ENCODE peak calls at places on chromosomes 7 and 10, in seven cellular contexts. One of them, this sample, is unnamed.

GRCh38 chr7:26397786-26398435 is 106.2 kb downstream of the SNX10 start:
- DNase-seq in HCT116: no peak
- DNase-seq in IMR-90: no peak
- DNase-seq in H9: peak; percentile 73
- DNase-seq in GM23248: peak; percentile 54
- DNase-seq in neural progenitor cell: peak; percentile 78
- DNase-seq in HepG2: no peak
- DNase-seq in this sample: peak; percentile 36

GRCh38 chr7:132270517-132270916 is 305.8 kb downstream of the PLXNA4 start:
- DNase-seq in GM23248: peak; percentile 25
- DNase-seq in HepG2: no peak
- DNase-seq in IMR-90: peak; percentile 12
- DNase-seq in H9: no peak
- DNase-seq in HCT116: no peak
- DNase-seq in neural progenitor cell: peak; percentile 41
- DNase-seq in this sample: peak; percentile 37

GRCh38 chr7:17302575-17303142 is 4.2 kb downstream of the AHR start:
- DNase-seq in H9: no peak
- DNase-seq in IMR-90: peak; percentile 18
- DNase-seq in neural progenitor cell: no peak
- DNase-seq in GM23248: peak; percentile 84
- DNase-seq in HCT116: no peak
- DNase-seq in HepG2: no peak
- DNase-seq in this sample: peak; percentile 46

GRCh38 chr10:128863411-128863810 is 603.6 kb upstream of the MGMT start:
- DNase-seq in HepG2: no peak
- DNase-seq in IMR-90: no peak
- DNase-seq in HCT116: no peak
- DNase-seq in neural progenitor cell: no peak
- DNase-seq in H9: no peak
- DNase-seq in GM23248: no peak
- DNase-seq in this sample: no peak

GRCh38 chr7:55185941-55186609 is 167.3 kb downstream of the EGFR start:
- DNase-seq in GM23248: peak; percentile 97
- DNase-seq in HepG2: peak; percentile 78
- DNase-seq in neural progenitor cell: no peak
- DNase-seq in IMR-90: peak; percentile 96
- DNase-seq in H9: no peak
- DNase-seq in HCT116: peak; percentile 53
- DNase-seq in this sample: peak; percentile 84

GRCh38 chr7:82019538-82019937 is 249.7 kb upstream of the HGF start:
- DNase-seq in HepG2: no peak
- DNase-seq in GM23248: no peak
- DNase-seq in neural progenitor cell: no peak
- DNase-seq in HCT116: no peak
- DNase-seq in IMR-90: no peak
- DNase-seq in H9: no peak
- DNase-seq in this sample: no peak

GRCh38 chr10:45646384-45647050 is 26.1 kb downstream of the ZFAND4 start:
- DNase-seq in GM23248: no peak
- DNase-seq in HCT116: no peak
- DNase-seq in HepG2: no peak
- DNase-seq in IMR-90: no peak
- DNase-seq in neural progenitor cell: no peak
- DNase-seq in H9: no peak
- DNase-seq in this sample: no peak

GRCh38 chr7:30846378-30846777 is 65.3 kb upstream of the AQP1 start:
- DNase-seq in IMR-90: no peak
- DNase-seq in H9: no peak
- DNase-seq in HepG2: no peak
- DNase-seq in GM23248: no peak
- DNase-seq in neural progenitor cell: no peak
- DNase-seq in HCT116: no peak
- DNase-seq in this sample: no peak

GRCh38 chr7:32164341-32164996 is 94.3 kb upstream of the PDE1C start:
- DNase-seq in neural progenitor cell: peak; percentile 71
- DNase-seq in GM23248: peak; percentile 84
- DNase-seq in HepG2: peak; percentile 43
- DNase-seq in H9: peak; percentile 64
- DNase-seq in HCT116: peak; percentile 43
- DNase-seq in IMR-90: peak; percentile 76
- DNase-seq in this sample: peak; percentile 74

GRCh38 chr10:35778344-35778743 is 136.2 kb upstream of the FZD8 start:
- DNase-seq in HCT116: no peak
- DNase-seq in IMR-90: no peak
- DNase-seq in GM23248: no peak
- DNase-seq in H9: no peak
- DNase-seq in neural progenitor cell: no peak
- DNase-seq in HepG2: no peak
- DNase-seq in this sample: no peak

GRCh38 chr7:108014747-108015682 is 12.1 kb upstream of the LAMB1 start:
- DNase-seq in HepG2: peak; percentile 95
- DNase-seq in neural progenitor cell: no peak
- DNase-seq in GM23248: peak; percentile 56
- DNase-seq in HCT116: peak; percentile 32
- DNase-seq in IMR-90: peak; percentile 90
- DNase-seq in H9: no peak
- DNase-seq in this sample: peak; percentile 84

GRCh38 chr10:125080984-125081383 is 79.4 kb downstream of the CTBP2 start:
- DNase-seq in GM23248: no peak
- DNase-seq in HepG2: no peak
- DNase-seq in H9: no peak
- DNase-seq in neural progenitor cell: no peak
- DNase-seq in HCT116: no peak
- DNase-seq in IMR-90: no peak
- DNase-seq in this sample: peak; percentile 36

GRCh38 chr10:45075821-45076220 is 75.1 kb downstream of the ZNF22 start:
- DNase-seq in HepG2: no peak
- DNase-seq in HCT116: no peak
- DNase-seq in GM23248: no peak
- DNase-seq in neural progenitor cell: no peak
- DNase-seq in H9: no peak
- DNase-seq in IMR-90: no peak
- DNase-seq in this sample: no peak

GRCh38 chr7:14047709-14048399 is 58.4 kb upstream of the ETV1 start:
- DNase-seq in IMR-90: no peak
- DNase-seq in H9: no peak
- DNase-seq in HCT116: no peak
- DNase-seq in GM23248: no peak
- DNase-seq in HepG2: no peak
- DNase-seq in neural progenitor cell: no peak
- DNase-seq in this sample: no peak

GRCh38 chr7:55325371-55325792 is 39.8 kb upstream of the LANCL2 start:
- DNase-seq in HCT116: no peak
- DNase-seq in GM23248: peak; percentile 96
- DNase-seq in IMR-90: peak; percentile 95
- DNase-seq in H9: no peak
- DNase-seq in neural progenitor cell: no peak
- DNase-seq in HepG2: no peak
- DNase-seq in this sample: peak; percentile 4

GRCh38 chr7:139680676-139681462 is 96.9 kb downstream of the HIPK2 start:
- DNase-seq in H9: no peak
- DNase-seq in HCT116: peak; percentile 92
- DNase-seq in IMR-90: peak; percentile 99
- DNase-seq in GM23248: peak; percentile 100
- DNase-seq in neural progenitor cell: no peak
- DNase-seq in HepG2: no peak
- DNase-seq in this sample: peak; percentile 100

GRCh38 chr7:96414931-96415292 is 93.0 kb upstream of the SLC25A13 start:
- DNase-seq in H9: peak; percentile 49
- DNase-seq in neural progenitor cell: peak; percentile 76
- DNase-seq in GM23248: peak; percentile 58
- DNase-seq in HepG2: peak; percentile 71
- DNase-seq in IMR-90: peak; percentile 30
- DNase-seq in HCT116: peak; percentile 13
- DNase-seq in this sample: peak; percentile 28

GRCh38 chr7:13291010-13291409 is 603.6 kb downstream of the ARL4A start:
- DNase-seq in HepG2: no peak
- DNase-seq in H9: no peak
- DNase-seq in HCT116: no peak
- DNase-seq in neural progenitor cell: no peak
- DNase-seq in GM23248: peak; percentile 56
- DNase-seq in IMR-90: no peak
- DNase-seq in this sample: no peak

GRCh38 chr10:64086083-64086772 is 565.0 kb downstream of the REEP3 start:
- DNase-seq in IMR-90: no peak
- DNase-seq in HCT116: no peak
- DNase-seq in GM23248: no peak
- DNase-seq in HepG2: no peak
- DNase-seq in neural progenitor cell: no peak
- DNase-seq in H9: peak; percentile 67
- DNase-seq in this sample: no peak

GRCh38 chr10:123645016-123645415 is 21.1 kb upstream of the GPR26 start:
- DNase-seq in neural progenitor cell: no peak
- DNase-seq in HepG2: no peak
- DNase-seq in IMR-90: no peak
- DNase-seq in HCT116: no peak
- DNase-seq in H9: no peak
- DNase-seq in GM23248: no peak
- DNase-seq in this sample: no peak

GRCh38 chr7:103369430-103369829 is 22.0 kb downstream of the PSMC2 start:
- DNase-seq in IMR-90: no peak
- DNase-seq in HCT116: no peak
- DNase-seq in HepG2: no peak
- DNase-seq in H9: no peak
- DNase-seq in neural progenitor cell: no peak
- DNase-seq in GM23248: no peak
- DNase-seq in this sample: no peak

GRCh38 chr7:103379270-103379975 is 32.0 kb downstream of the PSMC2 start:
- DNase-seq in GM23248: peak; percentile 5
- DNase-seq in H9: no peak
- DNase-seq in HCT116: no peak
- DNase-seq in HepG2: no peak
- DNase-seq in IMR-90: no peak
- DNase-seq in neural progenitor cell: no peak
- DNase-seq in this sample: no peak

GRCh38 chr7:103373866-103374643 is 26.6 kb downstream of the PSMC2 start:
- DNase-seq in HCT116: no peak
- DNase-seq in H9: no peak
- DNase-seq in GM23248: no peak
- DNase-seq in IMR-90: no peak
- DNase-seq in neural progenitor cell: peak; percentile 4
- DNase-seq in HepG2: no peak
- DNase-seq in this sample: no peak
- H2AFZ ChIP-seq in HCT116: no peak overlapping the region
- H2AFZ ChIP-seq in H9: no peak overlapping the region
- H2AFZ ChIP-seq in GM23248: no peak overlapping the region
- H2AFZ ChIP-seq in IMR-90: no peak overlapping the region
- H2AFZ ChIP-seq in neural progenitor cell: no peak overlapping the region
- H2AFZ ChIP-seq in HepG2: no peak overlapping the region
- H2AFZ ChIP-seq in this sample: no peak overlapping the region

GRCh38 chr10:11320809-11321520 is 290.5 kb downstream of the USP6NL start:
- DNase-seq in GM23248: no peak
- DNase-seq in HepG2: no peak
- DNase-seq in IMR-90: no peak
- DNase-seq in H9: no peak
- DNase-seq in neural progenitor cell: no peak
- DNase-seq in HCT116: no peak
- DNase-seq in this sample: no peak

GRCh38 chr10:11319990-11320602 is 291.4 kb downstream of the USP6NL start:
- DNase-seq in GM23248: no peak
- DNase-seq in IMR-90: no peak
- DNase-seq in neural progenitor cell: no peak
- DNase-seq in HCT116: no peak
- DNase-seq in H9: no peak
- DNase-seq in HepG2: no peak
- DNase-seq in this sample: no peak

GRCh38 chr10:11322698-11323097 is 288.8 kb downstream of the USP6NL start:
- DNase-seq in HCT116: no peak
- DNase-seq in GM23248: no peak
- DNase-seq in HepG2: no peak
- DNase-seq in H9: no peak
- DNase-seq in IMR-90: no peak
- DNase-seq in neural progenitor cell: no peak
- DNase-seq in this sample: no peak

GRCh38 chr10:11317936-11318670 is 293.3 kb downstream of the USP6NL start:
- DNase-seq in neural progenitor cell: no peak
- DNase-seq in IMR-90: no peak
- DNase-seq in HCT116: no peak
- DNase-seq in H9: no peak
- DNase-seq in GM23248: no peak
- DNase-seq in HepG2: no peak
- DNase-seq in this sample: no peak

GRCh38 chr10:11318812-11319598 is 292.4 kb downstream of the USP6NL start:
- DNase-seq in HepG2: no peak
- DNase-seq in HCT116: no peak
- DNase-seq in neural progenitor cell: peak; percentile 17
- DNase-seq in H9: no peak
- DNase-seq in IMR-90: no peak
- DNase-seq in GM23248: no peak
- DNase-seq in this sample: no peak
- H3K27ac ChIP-seq in HepG2: no peak overlapping the region
- H3K27ac ChIP-seq in HCT116: no peak overlapping the region
- H3K27ac ChIP-seq in neural progenitor cell: no peak overlapping the region
- H3K27ac ChIP-seq in H9: no peak overlapping the region
- H3K27ac ChIP-seq in IMR-90: no peak overlapping the region
- H3K27ac ChIP-seq in GM23248: no peak overlapping the region
- H3K27ac ChIP-seq in this sample: no peak overlapping the region

DNA sequence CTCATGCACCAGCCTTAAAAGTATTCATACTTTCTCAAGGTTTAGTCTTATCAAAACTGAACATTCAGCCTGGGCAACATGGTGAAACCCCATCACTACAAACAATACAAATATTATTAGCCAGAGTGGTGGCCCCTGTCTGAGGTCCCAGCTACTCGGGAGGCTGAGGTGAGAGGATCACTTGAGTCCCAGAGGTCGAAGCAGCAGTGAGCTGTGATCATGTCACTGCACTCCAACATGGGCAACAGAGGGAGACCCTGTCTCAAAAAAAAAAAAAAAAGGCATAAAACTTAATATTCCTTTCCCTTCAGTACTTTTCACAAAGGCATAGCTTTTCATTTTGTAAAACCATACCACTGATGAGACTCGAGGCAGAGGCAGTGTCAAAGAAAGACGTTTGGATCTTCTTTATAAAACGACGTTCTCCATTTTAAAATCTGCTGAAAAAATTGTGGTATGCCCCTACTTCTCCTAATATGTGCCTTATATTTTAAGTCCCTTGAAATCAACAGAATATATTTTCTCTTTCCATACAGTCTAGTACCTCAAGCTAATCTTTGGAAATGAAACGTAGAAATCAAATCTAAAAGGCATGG is 1.9 kb downstream of the NSUN6 start:
- DNase-seq in HepG2: no peak
- DNase-seq in neural progenitor cell: no peak
- DNase-seq in HCT116: no peak
- DNase-seq in H9: no peak
- DNase-seq in IMR-90: no peak
- DNase-seq in GM23248: no peak
- DNase-seq in this sample: no peak
- H2AFZ ChIP-seq in HepG2: no peak overlapping the region
- H2AFZ ChIP-seq in neural progenitor cell: no peak overlapping the region
- H2AFZ ChIP-seq in HCT116: no peak overlapping the region
- H2AFZ ChIP-seq in H9: no peak overlapping the region
- H2AFZ ChIP-seq in IMR-90: no peak overlapping the region
- H2AFZ ChIP-seq in GM23248: peak overlapping the region; percentile 95
- H2AFZ ChIP-seq in this sample: no peak overlapping the region

DNA sequence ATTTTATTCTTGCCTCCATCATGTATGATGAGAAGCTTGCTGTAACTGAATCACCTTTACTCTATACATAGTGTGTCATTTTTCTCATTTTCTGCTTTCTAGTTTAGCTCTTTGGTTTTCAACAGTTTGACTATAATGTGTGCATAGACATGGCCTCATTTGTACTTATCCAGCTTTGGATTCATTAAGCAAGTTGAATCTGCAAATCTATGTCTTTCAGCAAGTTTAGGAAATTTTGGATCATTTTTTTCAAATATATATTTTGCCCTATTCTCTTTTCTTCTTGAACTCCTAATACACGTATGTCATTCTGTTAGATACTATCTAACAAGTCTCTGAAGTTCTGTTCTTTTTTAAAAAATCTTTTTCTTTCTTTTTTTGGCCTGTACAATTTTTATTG is 57.8 kb downstream of the PRLHR start:
- DNase-seq in HepG2: no peak
- DNase-seq in HCT116: no peak
- DNase-seq in GM23248: no peak
- DNase-seq in neural progenitor cell: no peak
- DNase-seq in H9: no peak
- DNase-seq in IMR-90: no peak
- DNase-seq in this sample: no peak
- H3K27ac ChIP-seq in HepG2: no peak overlapping the region
- H3K27ac ChIP-seq in HCT116: no peak overlapping the region
- H3K27ac ChIP-seq in GM23248: no peak overlapping the region
- H3K27ac ChIP-seq in neural progenitor cell: no peak overlapping the region
- H3K27ac ChIP-seq in H9: no peak overlapping the region
- H3K27ac ChIP-seq in IMR-90: no peak overlapping the region
- H3K27ac ChIP-seq in this sample: no peak overlapping the region

This sample was measured in mesenchymal stem cell.